ENCODE peak calls at places on chromosomes 2 and 18, in five cellular contexts. N, A, F, G and E are unnamed samples.

GRCh38 chr2:218010116-218010837 is 7.5 kb upstream of the TNS1 start:
- DNase-seq in N (no peak), A (peak), F (peak), G (no peak), E (peak)

GRCh38 chr18:48203961-48204666 is 205.1 kb downstream of the ZBTB7C start:
- DNase-seq in N (no peak), A (no peak), F (no peak), G (no peak), E (no peak)

GRCh38 chr2:95359035-95359434 is 43.5 kb upstream of the FAHD2A start:
- DNase-seq in N (peak), A (no peak), F (no peak), G (no peak), E (no peak)

GRCh38 chr18:13849791-13850190 is 25.8 kb downstream of the MC5R start:
- DNase-seq in N (no peak), A (no peak), F (no peak), G (no peak), E (no peak)

GRCh38 chr2:102050854-102051391 is 59.2 kb downstream of the IL1R2 start:
- DNase-seq in N (peak), A (peak), F (no peak), G (no peak), E (no peak)

GRCh38 chr2:19299522-19299921 is 58.9 kb downstream of the OSR1 start:
- DNase-seq in N (no peak), A (no peak), F (no peak), G (no peak), E (no peak)

GRCh38 chr18:41266616-41267015 is 688.4 kb upstream of the PIK3C3 start:
- DNase-seq in N (no peak), A (no peak), F (no peak), G (no peak), E (no peak)

GRCh38 chr2:20429528-20429927 is 17.3 kb upstream of the RHOB start:
- DNase-seq in N (no peak), A (peak), F (no peak), G (no peak), E (no peak)

GRCh38 chr18:49100226-49100968 is 149.6 kb upstream of the SMAD7 start:
- DNase-seq in N (peak), A (no peak), F (no peak), G (no peak), E (no peak)

GRCh38 chr18:8816233-8816632 is 110.9 kb downstream of the MTCL1 start:
- DNase-seq in N (peak), A (no peak), F (no peak), G (no peak), E (no peak)

GRCh38 chr2:138319616-138320015 is 182.0 kb upstream of the SPOPL start:
- DNase-seq in N (no peak), A (no peak), F (no peak), G (no peak), E (no peak)

GRCh38 chr18:32674491-32674890 is 98.3 kb downstream of the KLHL14 start:
- DNase-seq in N (no peak), A (no peak), F (no peak), G (no peak), E (no peak)

GRCh38 chr2:159124441-159124911 is 156.0 kb downstream of the TANC1 start:
- DNase-seq in N (peak), A (no peak), F (peak), G (peak), E (no peak)

GRCh38 chr2:24969784-24970183 is 2.0 kb downstream of the DNAJC27 start:
- DNase-seq in N (peak), A (no peak), F (no peak), G (no peak), E (no peak)

GRCh38 chr2:107263596-107264090 is 377.7 kb upstream of the ST6GAL2 start:
- DNase-seq in N (no peak), A (no peak), F (no peak), G (no peak), E (no peak)

GRCh38 chr2:69978157-69978904 is 16.9 kb upstream of the ASPRV1 start:
- DNase-seq in N (no peak), A (no peak), F (no peak), G (no peak), E (no peak)

GRCh38 chr2:161161074-161161577 is 898 bp downstream of the TANK start:
- DNase-seq in N (peak), A (no peak), F (peak), G (no peak), E (no peak)

GRCh38 chr2:105496271-105496670 is 97.4 kb upstream of the FHL2 start:
- DNase-seq in N (no peak), A (no peak), F (no peak), G (no peak), E (no peak)

GRCh38 chr2:226483745-226484619 is 315.6 kb downstream of the IRS1 start:
- DNase-seq in N (peak), A (no peak), F (no peak), G (no peak), E (no peak)

GRCh38 chr18:5534845-5535244 is 9.0 kb downstream of the EPB41L3 start:
- DNase-seq in N (no peak), A (no peak), F (no peak), G (no peak), E (no peak)

GRCh38 chr2:14535156-14535555 is 97.4 kb upstream of the LRATD1 start:
- DNase-seq in N (no peak), A (no peak), F (no peak), G (no peak), E (no peak)

GRCh38 chr2:38991899-38992298 is 102.2 kb downstream of the ARHGEF33 start:
- DNase-seq in N (no peak), A (no peak), F (no peak), G (no peak), E (no peak)

GRCh38 chr2:234863043-234863934 is 88.5 kb upstream of the SH3BP4 start:
- DNase-seq in N (peak), A (no peak), F (no peak), G (no peak), E (no peak)

GRCh38 chr2:178298785-178299212 is 104.5 kb downstream of the OSBPL6 start:
- DNase-seq in N (peak), A (no peak), F (no peak), G (no peak), E (no peak)